ENCODE peak calls at places on chromosomes 5 and 9, in ten cellular contexts. One of them, this sample, is unnamed.

GRCh38 chr9:127927457-127928231 is 2.9 kb downstream of the PIP5KL1 start:
- DNase-seq in bronchial epithelial cell: peak; percentile 64
- DNase-seq in IMR-90: no peak
- DNase-seq in endothelial cell of umbilical vein: no peak
- DNase-seq in dorsolateral prefrontal cortex: no peak
- DNase-seq in GM12865: peak; percentile 55
- DNase-seq in fibroblast of pulmonary artery: no peak
- DNase-seq in heart right ventricle: no peak
- DNase-seq in foreskin fibroblast: no peak
- DNase-seq in heart left ventricle: no peak
- DNase-seq in this sample: peak; percentile 63

GRCh38 chr5:91150189-91150588 is 232.9 kb downstream of the ARRDC3 start:
- DNase-seq in GM12865: no peak
- DNase-seq in heart right ventricle: no peak
- DNase-seq in bronchial epithelial cell: peak; percentile 79
- DNase-seq in fibroblast of pulmonary artery: no peak
- DNase-seq in IMR-90: no peak
- DNase-seq in dorsolateral prefrontal cortex: no peak
- DNase-seq in heart left ventricle: no peak
- DNase-seq in foreskin fibroblast: no peak
- DNase-seq in endothelial cell of umbilical vein: no peak
- DNase-seq in this sample: no peak

GRCh38 chr5:77168187-77168883 is 42.1 kb upstream of the PDE8B start:
- DNase-seq in fibroblast of pulmonary artery: peak; percentile 56
- DNase-seq in bronchial epithelial cell: no peak
- DNase-seq in endothelial cell of umbilical vein: peak; percentile 21
- DNase-seq in GM12865: no peak
- DNase-seq in dorsolateral prefrontal cortex: peak; percentile 88
- DNase-seq in IMR-90: peak; percentile 57
- DNase-seq in heart left ventricle: peak; percentile 84
- DNase-seq in heart right ventricle: peak; percentile 77
- DNase-seq in foreskin fibroblast: peak; percentile 79
- DNase-seq in this sample: peak; percentile 85

GRCh38 chr9:13205824-13206223 is 73.7 kb downstream of the MPDZ start:
- DNase-seq in heart left ventricle: no peak
- DNase-seq in foreskin fibroblast: no peak
- DNase-seq in GM12865: no peak
- DNase-seq in fibroblast of pulmonary artery: peak; percentile 21
- DNase-seq in endothelial cell of umbilical vein: no peak
- DNase-seq in heart right ventricle: no peak
- DNase-seq in dorsolateral prefrontal cortex: no peak
- DNase-seq in bronchial epithelial cell: peak; percentile 57
- DNase-seq in IMR-90: no peak
- DNase-seq in this sample: no peak

GRCh38 chr9:90578116-90578815 is 64.4 kb downstream of the DIRAS2 start:
- DNase-seq in fibroblast of pulmonary artery: no peak
- DNase-seq in heart right ventricle: no peak
- DNase-seq in IMR-90: no peak
- DNase-seq in bronchial epithelial cell: peak; percentile 1
- DNase-seq in foreskin fibroblast: no peak
- DNase-seq in GM12865: peak; percentile 16
- DNase-seq in heart left ventricle: no peak
- DNase-seq in dorsolateral prefrontal cortex: no peak
- DNase-seq in endothelial cell of umbilical vein: no peak
- DNase-seq in this sample: no peak

GRCh38 chr5:123367739-123368138 is 55.5 kb downstream of the CEP120 start:
- DNase-seq in dorsolateral prefrontal cortex: no peak
- DNase-seq in GM12865: peak; percentile 15
- DNase-seq in heart right ventricle: no peak
- DNase-seq in endothelial cell of umbilical vein: peak; percentile 22
- DNase-seq in foreskin fibroblast: peak; percentile 19
- DNase-seq in fibroblast of pulmonary artery: peak; percentile 46
- DNase-seq in bronchial epithelial cell: peak; percentile 27
- DNase-seq in heart left ventricle: no peak
- DNase-seq in IMR-90: peak; percentile 32
- DNase-seq in this sample: no peak

GRCh38 chr5:139631520-139632165 is 16.5 kb upstream of the CXXC5 start:
- DNase-seq in fibroblast of pulmonary artery: no peak
- DNase-seq in dorsolateral prefrontal cortex: no peak
- DNase-seq in IMR-90: no peak
- DNase-seq in foreskin fibroblast: no peak
- DNase-seq in endothelial cell of umbilical vein: no peak
- DNase-seq in GM12865: no peak
- DNase-seq in heart left ventricle: no peak
- DNase-seq in bronchial epithelial cell: no peak
- DNase-seq in heart right ventricle: no peak
- DNase-seq in this sample: no peak

GRCh38 chr9:131984564-131984963 is 95.1 kb downstream of the MED27 start:
- DNase-seq in heart left ventricle: no peak
- DNase-seq in IMR-90: peak; percentile 29
- DNase-seq in foreskin fibroblast: peak; percentile 49
- DNase-seq in fibroblast of pulmonary artery: no peak
- DNase-seq in heart right ventricle: no peak
- DNase-seq in endothelial cell of umbilical vein: peak; percentile 46
- DNase-seq in GM12865: no peak
- DNase-seq in dorsolateral prefrontal cortex: no peak
- DNase-seq in bronchial epithelial cell: no peak
- DNase-seq in this sample: no peak

GRCh38 chr5:179805070-179805528 is 1.6 kb downstream of the MGAT4B start:
- DNase-seq in heart right ventricle: no peak
- DNase-seq in GM12865: no peak
- DNase-seq in IMR-90: no peak
- DNase-seq in heart left ventricle: peak; percentile 42
- DNase-seq in endothelial cell of umbilical vein: no peak
- DNase-seq in foreskin fibroblast: no peak
- DNase-seq in bronchial epithelial cell: no peak
- DNase-seq in fibroblast of pulmonary artery: no peak
- DNase-seq in dorsolateral prefrontal cortex: no peak
- DNase-seq in this sample: no peak

GRCh38 chr9:137021979-137022619 is 5.9 kb downstream of the ABCA2 start:
- DNase-seq in heart left ventricle: no peak
- DNase-seq in IMR-90: peak; percentile 68
- DNase-seq in GM12865: peak; percentile 81
- DNase-seq in dorsolateral prefrontal cortex: peak; percentile 93
- DNase-seq in foreskin fibroblast: peak; percentile 85
- DNase-seq in heart right ventricle: peak; percentile 39
- DNase-seq in bronchial epithelial cell: peak; percentile 76
- DNase-seq in fibroblast of pulmonary artery: peak; percentile 51
- DNase-seq in endothelial cell of umbilical vein: peak; percentile 61
- DNase-seq in this sample: no peak

GRCh38 chr9:98108540-98109031 is 10.4 kb downstream of the TRIM14 start:
- DNase-seq in fibroblast of pulmonary artery: no peak
- DNase-seq in heart left ventricle: no peak
- DNase-seq in IMR-90: no peak
- DNase-seq in heart right ventricle: no peak
- DNase-seq in foreskin fibroblast: no peak
- DNase-seq in endothelial cell of umbilical vein: no peak
- DNase-seq in dorsolateral prefrontal cortex: no peak
- DNase-seq in bronchial epithelial cell: no peak
- DNase-seq in GM12865: peak; percentile 83
- DNase-seq in this sample: no peak

GRCh38 chr9:2178034-2178734 is 163.0 kb downstream of the SMARCA2 start:
- DNase-seq in dorsolateral prefrontal cortex: no peak
- DNase-seq in fibroblast of pulmonary artery: no peak
- DNase-seq in IMR-90: no peak
- DNase-seq in endothelial cell of umbilical vein: no peak
- DNase-seq in GM12865: no peak
- DNase-seq in foreskin fibroblast: no peak
- DNase-seq in bronchial epithelial cell: peak; percentile 18
- DNase-seq in heart right ventricle: no peak
- DNase-seq in heart left ventricle: no peak
- DNase-seq in this sample: no peak

GRCh38 chr9:2181794-2182193 is 166.6 kb downstream of the SMARCA2 start:
- DNase-seq in GM12865: no peak
- DNase-seq in bronchial epithelial cell: no peak
- DNase-seq in foreskin fibroblast: peak; percentile 20
- DNase-seq in fibroblast of pulmonary artery: peak; percentile 42
- DNase-seq in IMR-90: peak; percentile 7
- DNase-seq in heart left ventricle: no peak
- DNase-seq in endothelial cell of umbilical vein: peak; percentile 36
- DNase-seq in dorsolateral prefrontal cortex: peak; percentile 46
- DNase-seq in heart right ventricle: no peak
- DNase-seq in this sample: no peak

GRCh38 chr9:2180704-2181103 is 165.6 kb downstream of the SMARCA2 start:
- DNase-seq in bronchial epithelial cell: no peak
- DNase-seq in endothelial cell of umbilical vein: no peak
- DNase-seq in foreskin fibroblast: no peak
- DNase-seq in IMR-90: peak; percentile 27
- DNase-seq in GM12865: no peak
- DNase-seq in dorsolateral prefrontal cortex: no peak
- DNase-seq in heart left ventricle: no peak
- DNase-seq in fibroblast of pulmonary artery: peak; percentile 36
- DNase-seq in heart right ventricle: no peak
- DNase-seq in this sample: no peak

GRCh38 chr9:2180171-2180570 is 165.0 kb downstream of the SMARCA2 start:
- DNase-seq in fibroblast of pulmonary artery: no peak
- DNase-seq in GM12865: no peak
- DNase-seq in bronchial epithelial cell: no peak
- DNase-seq in foreskin fibroblast: no peak
- DNase-seq in IMR-90: no peak
- DNase-seq in heart right ventricle: no peak
- DNase-seq in heart left ventricle: no peak
- DNase-seq in endothelial cell of umbilical vein: no peak
- DNase-seq in dorsolateral prefrontal cortex: no peak
- DNase-seq in this sample: no peak

GRCh38 chr9:2179557-2179956 is 164.4 kb downstream of the SMARCA2 start:
- DNase-seq in bronchial epithelial cell: peak; percentile 33
- DNase-seq in fibroblast of pulmonary artery: no peak
- DNase-seq in foreskin fibroblast: no peak
- DNase-seq in dorsolateral prefrontal cortex: no peak
- DNase-seq in endothelial cell of umbilical vein: no peak
- DNase-seq in IMR-90: no peak
- DNase-seq in heart left ventricle: no peak
- DNase-seq in GM12865: no peak
- DNase-seq in heart right ventricle: no peak
- DNase-seq in this sample: no peak
- TF ChIP-seq CTCF in bronchial epithelial cell: no peak
- TF ChIP-seq CTCF in fibroblast of pulmonary artery: no peak
- TF ChIP-seq CTCF in foreskin fibroblast: no peak
- TF ChIP-seq CTCF in dorsolateral prefrontal cortex: no peak
- TF ChIP-seq CTCF in endothelial cell of umbilical vein: no peak
- TF ChIP-seq CTCF in IMR-90: no peak
- TF ChIP-seq CTCF in heart left ventricle: no peak
- TF ChIP-seq CTCF in GM12865: peak; percentile 3
- TF ChIP-seq CTCF in heart right ventricle: no peak
- TF ChIP-seq CTCF in this sample: no peak

GRCh38 chr5:14066326-14066725 is 76.8 kb upstream of the TRIO start:
- DNase-seq in bronchial epithelial cell: no peak
- DNase-seq in heart right ventricle: no peak
- DNase-seq in GM12865: no peak
- DNase-seq in fibroblast of pulmonary artery: no peak
- DNase-seq in foreskin fibroblast: no peak
- DNase-seq in IMR-90: no peak
- DNase-seq in heart left ventricle: no peak
- DNase-seq in endothelial cell of umbilical vein: no peak
- DNase-seq in dorsolateral prefrontal cortex: no peak
- DNase-seq in this sample: no peak

GRCh38 chr5:14071433-14071832 is 71.7 kb upstream of the TRIO start:
- DNase-seq in dorsolateral prefrontal cortex: no peak
- DNase-seq in foreskin fibroblast: no peak
- DNase-seq in heart right ventricle: no peak
- DNase-seq in bronchial epithelial cell: peak; percentile 45
- DNase-seq in fibroblast of pulmonary artery: no peak
- DNase-seq in endothelial cell of umbilical vein: no peak
- DNase-seq in heart left ventricle: no peak
- DNase-seq in IMR-90: peak; percentile 67
- DNase-seq in GM12865: no peak
- DNase-seq in this sample: no peak

GRCh38 chr5:14069021-14069420 is 74.1 kb upstream of the TRIO start:
- DNase-seq in IMR-90: no peak
- DNase-seq in fibroblast of pulmonary artery: no peak
- DNase-seq in foreskin fibroblast: no peak
- DNase-seq in GM12865: no peak
- DNase-seq in dorsolateral prefrontal cortex: no peak
- DNase-seq in heart left ventricle: no peak
- DNase-seq in bronchial epithelial cell: no peak
- DNase-seq in endothelial cell of umbilical vein: peak; percentile 40
- DNase-seq in heart right ventricle: no peak
- DNase-seq in this sample: no peak

GRCh38 chr5:14064841-14065240 is 78.3 kb upstream of the TRIO start:
- DNase-seq in heart right ventricle: no peak
- DNase-seq in foreskin fibroblast: no peak
- DNase-seq in heart left ventricle: no peak
- DNase-seq in IMR-90: peak; percentile 67
- DNase-seq in fibroblast of pulmonary artery: no peak
- DNase-seq in GM12865: no peak
- DNase-seq in bronchial epithelial cell: no peak
- DNase-seq in dorsolateral prefrontal cortex: no peak
- DNase-seq in endothelial cell of umbilical vein: no peak
- DNase-seq in this sample: no peak

GRCh38 chr5:14068136-14068535 is 75.0 kb upstream of the TRIO start:
- DNase-seq in GM12865: no peak
- DNase-seq in foreskin fibroblast: no peak
- DNase-seq in heart right ventricle: no peak
- DNase-seq in endothelial cell of umbilical vein: no peak
- DNase-seq in dorsolateral prefrontal cortex: no peak
- DNase-seq in heart left ventricle: no peak
- DNase-seq in IMR-90: peak; percentile 33
- DNase-seq in fibroblast of pulmonary artery: no peak
- DNase-seq in bronchial epithelial cell: no peak
- DNase-seq in this sample: no peak
- H3K4me3 ChIP-seq in GM12865: no peak overlapping the region
- H3K4me3 ChIP-seq in foreskin fibroblast: no peak overlapping the region
- H3K4me3 ChIP-seq in heart right ventricle: no peak overlapping the region
- H3K4me3 ChIP-seq in endothelial cell of umbilical vein: no peak overlapping the region
- H3K4me3 ChIP-seq in dorsolateral prefrontal cortex: no peak overlapping the region
- H3K4me3 ChIP-seq in heart left ventricle: no peak overlapping the region
- H3K4me3 ChIP-seq in IMR-90: no peak overlapping the region
- H3K4me3 ChIP-seq in fibroblast of pulmonary artery: no peak overlapping the region
- H3K4me3 ChIP-seq in bronchial epithelial cell: no peak overlapping the region
- H3K4me3 ChIP-seq in this sample: no peak overlapping the region

DNA sequence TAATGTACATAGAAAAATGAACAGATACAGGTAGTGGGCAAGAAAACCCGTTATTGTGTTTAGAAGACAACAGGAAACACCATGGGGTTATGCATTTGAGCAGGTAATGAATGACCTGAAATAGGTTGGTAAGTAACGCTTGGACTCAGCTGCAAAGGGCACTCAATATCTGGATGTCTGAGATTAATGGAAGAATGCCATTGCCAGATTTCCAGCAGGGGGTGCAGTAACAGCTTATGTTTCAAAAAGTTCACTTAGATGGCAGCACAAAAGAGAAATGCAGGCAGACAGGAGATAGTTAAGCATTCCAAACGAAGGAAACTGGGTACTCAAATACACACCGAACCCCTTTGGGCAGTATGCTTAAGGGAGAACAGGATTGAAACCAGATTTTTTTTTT is 285.5 kb upstream of the VLDLR start:
- DNase-seq in fibroblast of pulmonary artery: peak; percentile 45
- DNase-seq in heart left ventricle: no peak
- DNase-seq in GM12865: peak; percentile 32
- DNase-seq in heart right ventricle: no peak
- DNase-seq in endothelial cell of umbilical vein: peak; percentile 8
- DNase-seq in dorsolateral prefrontal cortex: no peak
- DNase-seq in foreskin fibroblast: peak; percentile 41
- DNase-seq in IMR-90: peak; percentile 1
- DNase-seq in bronchial epithelial cell: peak; percentile 16
- DNase-seq in this sample: no peak
- TF ChIP-seq CTCF in fibroblast of pulmonary artery: peak; percentile 46
- TF ChIP-seq CTCF in heart left ventricle: no peak
- TF ChIP-seq CTCF in GM12865: peak; percentile 29
- TF ChIP-seq CTCF in heart right ventricle: peak; percentile 29
- TF ChIP-seq CTCF in endothelial cell of umbilical vein: no peak
- TF ChIP-seq CTCF in dorsolateral prefrontal cortex: no peak
- TF ChIP-seq CTCF in foreskin fibroblast: peak; percentile 24
- TF ChIP-seq CTCF in IMR-90: no peak
- TF ChIP-seq CTCF in bronchial epithelial cell: peak; percentile 37
- TF ChIP-seq CTCF in this sample: no peak

GRCh38 chr9:110669439-110669838 is 848 bp downstream of the MUSK start:
- DNase-seq in endothelial cell of umbilical vein: peak; percentile 29
- DNase-seq in bronchial epithelial cell: peak; percentile 69
- DNase-seq in GM12865: peak; percentile 45
- DNase-seq in IMR-90: no peak
- DNase-seq in heart right ventricle: no peak
- DNase-seq in dorsolateral prefrontal cortex: no peak
- DNase-seq in fibroblast of pulmonary artery: peak; percentile 64
- DNase-seq in heart left ventricle: no peak
- DNase-seq in foreskin fibroblast: no peak
- DNase-seq in this sample: no peak
- H3K4me3 ChIP-seq in endothelial cell of umbilical vein: no peak overlapping the region
- H3K4me3 ChIP-seq in bronchial epithelial cell: no peak overlapping the region
- H3K4me3 ChIP-seq in GM12865: no peak overlapping the region
- H3K4me3 ChIP-seq in IMR-90: no peak overlapping the region
- H3K4me3 ChIP-seq in heart right ventricle: peak overlapping the region; percentile 18
- H3K4me3 ChIP-seq in dorsolateral prefrontal cortex: no peak overlapping the region
- H3K4me3 ChIP-seq in fibroblast of pulmonary artery: no peak overlapping the region
- H3K4me3 ChIP-seq in heart left ventricle: no peak overlapping the region
- H3K4me3 ChIP-seq in foreskin fibroblast: no peak overlapping the region
- H3K4me3 ChIP-seq in this sample: no peak overlapping the region

This sample was measured in prostate gland.